ENCODE peak calls at places on chromosomes 6 and 20, in four cellular contexts. One of them, this sample, is unnamed.

GRCh38 chr6:105740946-105741605 is 338.2 kb upstream of the PREP start:
- DNase-seq in mesendoderm: no peak
- DNase-seq in H1: no peak
- DNase-seq in IMR-90: peak
- DNase-seq in this sample: no peak

GRCh38 chr6:119148102-119148824 is 69.8 kb upstream of the FAM184A start:
- DNase-seq in H1: peak
- DNase-seq in IMR-90: peak
- DNase-seq in mesendoderm: peak
- DNase-seq in this sample: peak

GRCh38 chr6:20352346-20352745 is 49.3 kb upstream of the E2F3 start:
- DNase-seq in H1: no peak
- DNase-seq in mesendoderm: no peak
- DNase-seq in IMR-90: no peak
- DNase-seq in this sample: no peak

GRCh38 chr6:152904678-152905077 is 78.2 kb downstream of the FBXO5 start:
- DNase-seq in mesendoderm: no peak
- DNase-seq in IMR-90: no peak
- DNase-seq in H1: no peak
- DNase-seq in this sample: no peak

GRCh38 chr6:30311101-30311500 is 15.6 kb upstream of the TRIM39 start:
- DNase-seq in mesendoderm: peak
- DNase-seq in H1: no peak
- DNase-seq in IMR-90: no peak
- DNase-seq in this sample: no peak

GRCh38 chr6:100568255-100568654 is 103.5 kb upstream of the SIM1 start:
- DNase-seq in mesendoderm: no peak
- DNase-seq in H1: no peak
- DNase-seq in IMR-90: no peak
- DNase-seq in this sample: no peak

GRCh38 chr6:85464722-85465150 is 14.9 kb downstream of the NT5E start:
- DNase-seq in IMR-90: peak
- DNase-seq in H1: no peak
- DNase-seq in mesendoderm: no peak
- DNase-seq in this sample: no peak

GRCh38 chr6:125944434-125944816 is 12.1 kb upstream of the HINT3 start:
- DNase-seq in H1: no peak
- DNase-seq in mesendoderm: no peak
- DNase-seq in IMR-90: peak
- DNase-seq in this sample: no peak

GRCh38 chr20:53750827-53751393 is 157.3 kb upstream of the ZNF217 start:
- DNase-seq in H1: no peak
- DNase-seq in mesendoderm: peak
- DNase-seq in IMR-90: peak
- DNase-seq in this sample: no peak

GRCh38 chr6:87357479-87358196 is 13.0 kb downstream of the C6orf163 start:
- DNase-seq in mesendoderm: no peak
- DNase-seq in IMR-90: no peak
- DNase-seq in H1: no peak
- DNase-seq in this sample: peak

GRCh38 chr6:28565823-28566526 is 40.3 kb downstream of the GPX5 start:
- DNase-seq in mesendoderm: no peak
- DNase-seq in H1: no peak
- DNase-seq in IMR-90: no peak
- DNase-seq in this sample: no peak

GRCh38 chr6:153801917-153802316 is 237.1 kb upstream of the OPRM1 start:
- DNase-seq in mesendoderm: no peak
- DNase-seq in IMR-90: no peak
- DNase-seq in H1: no peak
- DNase-seq in this sample: no peak

GRCh38 chr6:106377061-106377540 is 16.6 kb downstream of the CRYBG1 start:
- DNase-seq in mesendoderm: no peak
- DNase-seq in H1: no peak
- DNase-seq in IMR-90: peak
- DNase-seq in this sample: no peak

GRCh38 chr20:62134735-62135231 is 8.4 kb downstream of the PSMA7 start:
- DNase-seq in mesendoderm: no peak
- DNase-seq in H1: no peak
- DNase-seq in IMR-90: peak
- DNase-seq in this sample: no peak

DNA sequence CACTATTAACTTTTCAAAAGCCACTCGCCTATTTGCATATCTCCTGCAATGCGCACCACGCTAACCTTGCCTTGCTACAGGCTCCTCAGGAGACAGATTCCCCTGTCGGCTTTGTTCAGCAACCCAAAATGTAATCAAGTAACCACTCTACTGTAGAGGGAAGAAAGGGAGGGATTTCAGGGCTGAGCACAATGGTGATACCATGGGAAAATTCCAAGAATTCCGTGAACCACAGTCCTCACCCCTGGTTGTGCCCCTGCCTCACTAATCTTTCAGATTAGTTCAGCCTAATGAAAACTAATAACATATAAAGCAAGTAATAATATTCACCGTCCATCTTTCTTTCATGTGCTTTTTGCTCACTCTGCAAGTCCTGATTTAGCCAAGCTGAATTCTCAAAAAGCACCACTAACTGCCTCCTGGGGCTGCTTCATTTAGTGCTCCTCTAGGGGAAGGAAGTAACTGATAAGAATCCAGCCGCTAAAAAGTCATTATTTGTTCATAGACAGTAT is 6.6 kb downstream of the CITED2 start:
- DNase-seq in IMR-90: no peak
- DNase-seq in mesendoderm: peak
- DNase-seq in H1: no peak
- DNase-seq in this sample: peak
- H3K9ac ChIP-seq in IMR-90: no peak
- H3K9ac ChIP-seq in mesendoderm: peak
- H3K9ac ChIP-seq in H1: peak
- H3K9ac ChIP-seq in this sample: peak

GRCh38 chr20:3181270-3181669 is 7.9 kb upstream of the LZTS3 start:
- DNase-seq in IMR-90: no peak
- DNase-seq in mesendoderm: no peak
- DNase-seq in H1: no peak
- DNase-seq in this sample: no peak
- H3K56ac ChIP-seq in IMR-90: no peak
- H3K56ac ChIP-seq in mesendoderm: no peak
- H3K56ac ChIP-seq in H1: no peak
- H3K56ac ChIP-seq in this sample: no peak

DNA sequence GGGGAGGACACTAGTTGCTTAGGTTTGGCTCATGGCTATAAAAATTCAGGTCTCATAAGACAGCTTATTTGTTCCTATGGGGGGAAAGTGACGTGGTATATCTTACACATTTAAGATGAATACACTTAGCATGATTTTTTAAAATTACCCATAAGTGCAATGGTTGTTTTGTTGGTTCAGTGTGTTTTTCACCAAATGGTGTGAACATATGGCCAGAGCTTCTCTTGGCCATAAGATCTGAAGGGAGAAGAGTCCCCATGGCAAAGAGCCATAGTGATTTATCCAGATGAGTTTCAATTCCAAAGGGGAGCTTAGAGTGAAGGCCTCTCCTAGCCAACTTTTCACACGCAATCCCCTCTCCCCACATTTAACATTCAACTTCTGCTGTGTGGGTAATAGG is 107.6 kb downstream of the TMEM242 start:
- DNase-seq in mesendoderm: no peak
- DNase-seq in H1: no peak
- DNase-seq in IMR-90: no peak
- DNase-seq in this sample: no peak
- H3K9ac ChIP-seq in mesendoderm: no peak
- H3K9ac ChIP-seq in H1: no peak
- H3K9ac ChIP-seq in IMR-90: no peak
- H3K9ac ChIP-seq in this sample: no peak

DNA sequence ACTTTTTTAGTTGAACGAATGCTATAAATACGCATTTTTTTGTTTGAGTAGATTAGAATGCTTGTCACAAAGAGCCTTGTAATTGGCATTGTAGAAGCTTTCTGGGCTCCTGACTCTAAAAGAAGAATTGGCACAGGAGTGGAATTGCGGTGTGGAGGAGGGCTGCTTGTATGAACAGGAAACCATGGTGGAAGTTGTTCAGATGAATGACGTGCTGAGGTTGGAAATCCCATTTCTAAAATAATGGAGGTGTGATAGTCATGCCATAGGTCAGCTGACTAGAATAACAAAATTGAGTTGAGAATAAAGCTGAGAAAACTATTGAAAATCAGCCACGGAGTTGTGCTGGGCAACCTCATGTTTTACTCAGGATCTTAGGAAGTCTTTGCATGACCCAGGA is 174.9 kb downstream of the QKI start:
- DNase-seq in H1: no peak
- DNase-seq in mesendoderm: no peak
- DNase-seq in IMR-90: no peak
- DNase-seq in this sample: no peak
- H3K56ac ChIP-seq in H1: no peak
- H3K56ac ChIP-seq in mesendoderm: no peak
- H3K56ac ChIP-seq in IMR-90: no peak
- H3K56ac ChIP-seq in this sample: no peak

DNA sequence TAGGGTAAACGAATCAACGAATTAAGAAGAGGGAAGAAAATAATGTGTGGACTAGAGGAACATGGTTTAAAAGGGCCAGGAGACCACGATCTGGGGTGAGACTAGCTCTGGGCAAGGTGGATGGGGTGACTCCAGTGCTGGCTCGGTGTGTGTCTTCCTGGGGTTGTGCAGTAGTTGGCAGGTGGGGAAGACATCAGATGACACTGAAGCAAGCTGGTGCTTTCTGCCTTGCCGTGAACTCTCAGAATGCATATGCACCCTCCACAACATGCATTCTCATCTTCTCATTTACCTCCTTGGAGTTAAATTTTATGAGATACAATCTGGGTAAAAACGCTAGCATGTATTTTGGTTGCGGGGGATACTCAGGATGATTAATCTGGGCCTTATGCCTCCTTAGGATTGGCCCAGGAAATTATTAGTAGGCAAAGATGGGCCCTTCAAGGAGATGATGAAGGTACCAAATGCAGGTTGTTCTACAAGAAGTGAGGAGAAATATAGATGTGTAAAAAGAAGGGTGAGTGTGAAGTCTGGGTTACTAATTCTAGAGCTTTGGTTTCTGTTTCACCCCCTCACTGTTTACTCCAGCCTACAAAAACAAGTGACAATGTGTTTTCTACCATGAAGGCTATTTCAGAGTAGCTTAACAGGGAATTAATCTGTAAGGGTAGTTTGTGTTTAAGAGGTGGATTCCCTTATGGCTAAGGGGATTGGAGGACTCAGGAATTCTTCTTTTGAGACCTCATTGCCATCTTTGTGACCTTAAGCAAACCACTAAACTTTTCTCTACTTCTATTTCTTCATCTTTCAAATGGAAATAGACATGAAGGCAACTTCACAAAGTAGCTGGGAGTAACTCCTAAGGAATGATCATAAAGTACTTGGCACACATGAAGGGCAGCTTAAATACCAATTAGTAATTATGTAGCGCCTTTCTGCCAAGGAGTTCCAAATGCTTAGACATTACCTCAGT is 71.0 kb upstream of the SUPT3H start:
- DNase-seq in H1: no peak
- DNase-seq in mesendoderm: no peak
- DNase-seq in IMR-90: peak
- DNase-seq in this sample: no peak
- H3K9ac ChIP-seq in H1: no peak
- H3K9ac ChIP-seq in mesendoderm: no peak
- H3K9ac ChIP-seq in IMR-90: no peak
- H3K9ac ChIP-seq in this sample: no peak

This sample was measured in H9.